ENCODE peak calls at places on chromosome 11, in seven cellular contexts. H is prostate gland, A is endothelial cell of umbilical vein, C is stomach, K is spleen, J is SK-N-SH, Q is HepG2. Z is an unnamed sample.

GRCh38 chr11:2783536-2784082 is 83.8 kb upstream of the KCNQ1OT1 start:
- DNase-seq in C (no peak), J (no peak), K (no peak), H (no peak), A (no peak), Q (no peak), Z (no peak)

GRCh38 chr11:114384487-114384886 is 15.8 kb downstream of the C11orf71 start:
- DNase-seq in H (no peak), K (no peak), C (no peak), A (no peak), Q (no peak), J (no peak), Z (no peak)

GRCh38 chr11:107856981-107857517 is 1.5 kb downstream of the SLC35F2 start:
- DNase-seq in C (no peak), J (no peak), A (no peak), H (no peak), Q (no peak), K (no peak), Z (no peak)

GRCh38 chr11:90423378-90423777 is 200.5 kb upstream of the CHORDC1 start:
- DNase-seq in H (peak; percentile 7), C (no peak), A (peak; percentile 10), K (no peak), Q (no peak), J (no peak), Z (no peak)

GRCh38 chr11:11538277-11538960 is 83.4 kb downstream of the GALNT18 start:
- DNase-seq in A (no peak), C (no peak), J (peak; percentile 77), H (no peak), Q (no peak), K (no peak), Z (no peak)

GRCh38 chr11:76209671-76209955 is 3.3 kb upstream of the WNT11 start:
- DNase-seq in A (no peak), K (no peak), H (no peak), C (no peak), J (peak; percentile 63), Q (no peak), Z (no peak)

GRCh38 chr11:57116654-57117053 is 65.1 kb upstream of the LRRC55 start:
- DNase-seq in H (no peak), Q (peak; percentile 25), A (peak; percentile 57), C (peak; percentile 29), J (peak; percentile 28), K (no peak), Z (no peak)

GRCh38 chr11:111454561-111455192 is 57.5 kb downstream of the BTG4 start:
- DNase-seq in C (no peak), J (peak; percentile 78), H (peak; percentile 49), A (peak; percentile 8), K (no peak), Q (peak; percentile 42), Z (peak; percentile 55)

GRCh38 chr11:105706025-105706530 is 96.2 kb downstream of the GRIA4 start:
- DNase-seq in C (no peak), H (no peak), J (no peak), K (no peak), Q (no peak), A (no peak), Z (no peak)

GRCh38 chr11:95375881-95376280 is 144.9 kb upstream of the SESN3 start:
- DNase-seq in K (no peak), H (no peak), C (no peak), A (no peak), J (no peak), Q (no peak), Z (no peak)

GRCh38 chr11:128471138-128471661 is 116.2 kb downstream of the ETS1 start:
- DNase-seq in A (no peak), K (peak; percentile 89), H (no peak), Q (no peak), J (no peak), C (no peak), Z (no peak)

GRCh38 chr11:88489030-88489429 is 151.5 kb upstream of the CTSC start:
- DNase-seq in K (no peak), J (no peak), C (no peak), H (no peak), Q (no peak), A (no peak), Z (no peak)

GRCh38 chr11:12686246-12687060 is 12.2 kb downstream of the TEAD1 start:
- DNase-seq in K (no peak), J (no peak), C (no peak), Q (no peak), A (peak; percentile 46), H (no peak), Z (no peak)

GRCh38 chr11:12689029-12689755 is 15.0 kb downstream of the TEAD1 start:
- DNase-seq in K (no peak), H (no peak), Q (no peak), J (no peak), C (no peak), A (no peak), Z (no peak)

GRCh38 chr11:12687216-12687623 is 13.0 kb downstream of the TEAD1 start:
- DNase-seq in K (no peak), H (no peak), Q (no peak), J (no peak), A (no peak), C (no peak), Z (no peak)

GRCh38 chr11:12685229-12685628 is 11.0 kb downstream of the TEAD1 start:
- DNase-seq in J (no peak), Q (no peak), A (no peak), H (no peak), C (no peak), K (no peak), Z (no peak)

DNA sequence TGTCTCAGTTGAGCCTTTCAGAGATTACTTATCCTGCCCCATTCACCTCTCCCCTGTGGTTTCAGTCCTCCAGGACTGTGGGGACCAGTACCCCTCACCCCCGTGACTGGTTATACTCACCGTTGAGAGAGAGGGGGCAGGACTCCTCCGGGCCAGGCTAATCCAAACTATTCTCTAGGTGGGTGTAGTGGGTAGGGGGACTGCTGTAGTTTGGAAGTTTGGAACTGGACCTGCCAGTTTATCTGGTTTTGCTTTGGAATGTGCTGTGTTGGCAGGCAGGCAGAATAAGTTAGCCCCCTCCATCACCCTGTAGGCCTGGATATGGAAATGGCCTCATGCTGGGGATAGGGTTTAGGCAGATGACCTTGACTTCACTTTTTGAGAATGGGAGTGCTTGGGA is 13.5 kb downstream of the TEAD1 start:
- DNase-seq in K (no peak), A (no peak), H (no peak), Q (no peak), C (no peak), J (no peak), Z (no peak)
- TF ChIP-seq POLR2AphosphoS5 in K (no peak), A (no peak), H (no peak), Q (no peak), C (no peak), J (no peak), Z (no peak)

GRCh38 chr11:62273284-62273683 is 3.3 kb downstream of the SCGB2A2 start:
- DNase-seq in K (no peak), A (no peak), Q (no peak), J (no peak), H (no peak), C (no peak), Z (no peak)

GRCh38 chr11:62266558-62266957 is 3.4 kb upstream of the SCGB2A2 start:
- DNase-seq in H (no peak), K (no peak), C (no peak), J (no peak), A (peak; percentile 67), Q (no peak), Z (no peak)

GRCh38 chr11:62267050-62267449 is 2.9 kb upstream of the SCGB2A2 start:
- DNase-seq in C (no peak), H (no peak), Q (no peak), A (no peak), K (no peak), J (no peak), Z (no peak)

GRCh38 chr11:62267576-62267975 is 2.4 kb upstream of the SCGB2A2 start:
- DNase-seq in K (no peak), Q (no peak), A (no peak), H (no peak), C (no peak), J (no peak), Z (no peak)

DNA sequence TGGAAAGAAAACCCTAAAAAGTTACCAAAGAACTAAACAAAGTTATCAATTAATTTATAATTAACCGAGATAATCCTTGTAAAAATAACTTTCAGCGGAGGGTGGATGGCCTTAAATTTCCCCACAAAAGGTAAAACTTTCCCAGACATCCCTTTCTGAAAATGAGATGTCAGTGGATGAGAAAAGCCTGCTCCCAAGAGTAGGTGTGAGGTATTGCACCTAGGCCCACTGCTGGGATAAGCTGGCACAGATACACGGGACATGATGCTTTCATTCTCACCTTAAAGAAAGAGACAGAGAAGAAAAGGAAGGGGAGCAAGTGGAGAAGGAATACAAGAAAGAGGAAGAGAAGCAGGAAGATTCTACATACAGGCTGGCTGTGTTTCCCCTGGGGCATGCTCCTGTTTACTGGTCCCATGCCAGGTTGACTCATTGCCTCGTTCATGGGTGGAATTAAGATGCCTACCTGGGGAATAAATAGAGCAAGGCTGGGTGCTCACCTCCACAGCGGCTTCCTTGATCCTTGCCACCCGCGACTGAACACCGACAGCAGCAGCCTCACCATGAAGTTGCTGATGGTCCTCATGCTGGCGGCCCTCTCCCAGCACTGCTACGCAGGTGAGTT is at the start of gene SCGB2A2:
- DNase-seq in H (peak; percentile 15), K (no peak), Q (no peak), J (no peak), C (no peak), A (no peak), Z (peak; percentile 74)
- TF ChIP-seq CTCF in H (peak; percentile 58), K (no peak), Q (peak; percentile 58), J (peak; percentile 25), C (no peak), A (peak; percentile 19), Z (peak; percentile 22)

GRCh38 chr11:123086315-123086714 is 24.4 kb upstream of the HSPA8 start:
- DNase-seq in J (no peak), H (no peak), C (no peak), K (no peak), A (no peak), Q (no peak), Z (no peak)

GRCh38 chr11:123084454-123084853 is 22.5 kb upstream of the HSPA8 start:
- DNase-seq in A (no peak), J (no peak), Q (no peak), C (no peak), H (no peak), K (peak; percentile 14), Z (no peak)

GRCh38 chr11:123085497-123085896 is 23.6 kb upstream of the HSPA8 start:
- DNase-seq in H (no peak), A (no peak), Q (no peak), C (no peak), J (no peak), K (no peak), Z (no peak)

GRCh38 chr11:123082977-123083376 is 21.0 kb upstream of the HSPA8 start:
- DNase-seq in K (peak; percentile 19), J (no peak), H (peak; percentile 23), C (no peak), Q (no peak), A (no peak), Z (no peak)

DNA sequence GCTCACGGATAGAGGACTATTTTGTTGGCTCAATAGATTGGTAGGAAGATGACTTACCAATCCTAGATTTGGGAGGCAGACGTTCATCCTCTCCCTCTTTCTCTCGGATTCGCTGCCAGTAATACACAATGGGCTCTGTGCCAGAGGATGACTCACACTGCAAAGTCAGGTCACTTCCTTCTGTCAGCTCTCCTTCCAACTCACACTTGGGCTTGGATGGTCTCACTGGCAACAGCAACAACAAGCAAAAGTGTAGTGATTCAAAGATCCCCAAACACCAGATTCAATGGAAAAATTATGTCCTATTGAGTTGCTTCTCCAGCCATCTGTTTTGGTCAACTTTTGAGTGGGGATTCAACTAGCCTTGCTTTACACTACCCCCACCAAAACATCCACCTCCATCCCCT is 21.7 kb upstream of the HSPA8 start:
- DNase-seq in C (peak; percentile 76), H (peak; percentile 75), Q (peak; percentile 65), A (peak; percentile 96), J (peak; percentile 43), K (peak; percentile 73), Z (peak; percentile 85)
- TF ChIP-seq POLR2AphosphoS5 in C (no peak), H (peak; percentile 53), Q (no peak), A (peak; percentile 57), J (peak; percentile 1), K (no peak), Z (peak; percentile 50)

GRCh38 chr11:126485021-126485781 is 129.7 kb downstream of the ST3GAL4 start:
- DNase-seq in Q (no peak), C (no peak), A (no peak), K (peak; percentile 52), J (no peak), H (no peak), Z (no peak)
- TF ChIP-seq CTCF in Q (no peak), C (no peak), A (no peak), K (no peak), J (peak; percentile 38), H (no peak), Z (no peak)